ENCODE peak calls at places on chromosomes 2 and 18, in nine cellular contexts. Z is kidney tubule cell, O is fibroblast of mammary gland, Q is left cardiac atrium, Y is GM12892, J is left colon, A is neural crest cell, R is LoVo, N is foreskin fibroblast. S is an unnamed sample.

GRCh38 chr2:219022041-219022440 is 19.3 kb downstream of the CFAP65 start:
- DNase-seq in Z (no peak), O (no peak), Q (no peak), Y (no peak), J (no peak), A (no peak), R (no peak), N (no peak), S (no peak)

GRCh38 chr2:191166111-191166755 is 15.4 kb upstream of the STAT4 start:
- DNase-seq in Z (no peak), O (peak), Q (no peak), Y (no peak), J (no peak), A (no peak), R (no peak), N (peak), S (no peak)

GRCh38 chr2:24771099-24771498 is 22.1 kb downstream of the PTRHD1 start:
- DNase-seq in Z (no peak), O (no peak), Q (no peak), Y (no peak), J (no peak), A (no peak), R (no peak), N (no peak), S (no peak)

GRCh38 chr2:236572482-236572881 is 2.9 kb downstream of the ACKR3 start:
- DNase-seq in Z (no peak), O (no peak), Q (peak), Y (no peak), J (no peak), A (no peak), R (no peak), N (peak), S (no peak)

GRCh38 chr2:57878573-57878910 is 168.1 kb upstream of the VRK2 start:
- DNase-seq in Z (peak), O (no peak), Q (no peak), Y (no peak), J (no peak), A (no peak), R (no peak), N (no peak), S (no peak)

GRCh38 chr2:129915303-129915840 is 64.1 kb upstream of the RAB6C start:
- DNase-seq in Z (peak), O (no peak), Q (no peak), Y (no peak), J (no peak), A (no peak), R (no peak), N (no peak), S (peak)

GRCh38 chr18:58402247-58402646 is 226.6 kb downstream of the ALPK2 start:
- DNase-seq in Z (peak), O (no peak), Q (no peak), Y (no peak), J (no peak), A (no peak), R (peak), N (peak), S (no peak)

GRCh38 chr2:46413111-46413510 is 66.3 kb upstream of the TMEM247 start:
- DNase-seq in Z (no peak), O (no peak), Q (no peak), Y (no peak), J (no peak), A (no peak), R (no peak), N (no peak), S (no peak)

GRCh38 chr2:165475270-165476004 is 5.9 kb downstream of the CSRNP3 start:
- DNase-seq in Z (no peak), O (no peak), Q (no peak), Y (no peak), J (no peak), A (no peak), R (no peak), N (no peak), S (no peak)

GRCh38 chr18:48669991-48670750 is 131.3 kb downstream of the CTIF start:
- DNase-seq in Z (no peak), O (no peak), Q (no peak), Y (no peak), J (no peak), A (no peak), R (no peak), N (no peak), S (no peak)

GRCh38 chr2:136901732-136902131 is 136.4 kb downstream of the THSD7B start:
- DNase-seq in Z (no peak), O (no peak), Q (no peak), Y (no peak), J (no peak), A (no peak), R (no peak), N (no peak), S (no peak)

GRCh38 chr2:158232476-158232875 is 130.8 kb downstream of the UPP2 start:
- DNase-seq in Z (peak), O (no peak), Q (no peak), Y (no peak), J (no peak), A (no peak), R (peak), N (peak), S (no peak)

GRCh38 chr2:164205347-164205746 is 415.9 kb downstream of the GRB14 start:
- DNase-seq in Z (peak), O (peak), Q (no peak), Y (no peak), J (no peak), A (no peak), R (no peak), N (peak), S (no peak)

GRCh38 chr2:41830600-41830999 is 217.2 kb upstream of the PKDCC start:
- DNase-seq in Z (no peak), O (no peak), Q (no peak), Y (no peak), J (no peak), A (no peak), R (no peak), N (no peak), S (no peak)

GRCh38 chr2:170236639-170237037 is 58.7 kb downstream of the MYO3B start:
- DNase-seq in Z (no peak), O (no peak), Q (no peak), Y (no peak), J (no peak), A (no peak), R (no peak), N (no peak), S (no peak)

GRCh38 chr18:22856870-22857269 is 76.3 kb upstream of the RBBP8 start:
- DNase-seq in Z (peak), O (no peak), Q (no peak), Y (no peak), J (no peak), A (no peak), R (no peak), N (no peak), S (no peak)

GRCh38 chr2:71673402-71673795 is 220.0 kb downstream of the DYSF start:
- DNase-seq in Z (no peak), O (no peak), Q (no peak), Y (no peak), J (no peak), A (no peak), R (no peak), N (no peak), S (no peak)